ENCODE peak calls at places on chromosomes 16 and 17, in four cellular contexts. Z is WERI-Rb-1, Q is A549, D is lower lobe of right lung. M is an unnamed sample.

GRCh38 chr17:305090-305976 is 47.3 kb downstream of the RPH3AL start:
- DNase-seq in Q (peak; percentile 55), D (peak; percentile 55), Z (no peak), M (no peak)

GRCh38 chr16:3992297-3993051 is 112.0 kb upstream of the CREBBP start:
- DNase-seq in Q (no peak), Z (no peak), D (peak; percentile 32), M (no peak)

GRCh38 chr17:40415390-40415789 is 2.3 kb downstream of the TOP2A start:
- DNase-seq in Z (no peak), Q (peak; percentile 57), D (no peak), M (peak; percentile 66)

GRCh38 chr17:57138956-57139576 is 54.0 kb downstream of the AKAP1 start:
- DNase-seq in D (no peak), Q (peak; percentile 19), Z (no peak), M (peak; percentile 52)

GRCh38 chr16:23948949-23949392 is 113.2 kb downstream of the PRKCB start:
- DNase-seq in Z (no peak), D (no peak), Q (no peak), M (no peak)

GRCh38 chr17:79427621-79428539 is 183.0 kb downstream of the RBFOX3 start:
- DNase-seq in Z (no peak), Q (peak; percentile 44), D (no peak), M (no peak)

GRCh38 chr17:31585280-31585630 is 193.8 kb downstream of the RAB11FIP4 start:
- DNase-seq in Z (no peak), Q (no peak), D (no peak), M (no peak)

GRCh38 chr17:45171338-45172231 is 9.9 kb downstream of the HEXIM2 start:
- DNase-seq in D (peak; percentile 68), Z (peak; percentile 72), Q (peak; percentile 96), M (no peak)

GRCh38 chr16:29978564-29979270 is 5.0 kb downstream of the TAOK2 start:
- DNase-seq in Q (no peak), D (peak; percentile 32), Z (no peak), M (no peak)

GRCh38 chr17:8162997-8163977 is 539 bp upstream of the VAMP2 start:
- DNase-seq in Q (no peak), Z (peak; percentile 92), D (peak; percentile 49), M (no peak)

GRCh38 chr16:72785886-72786285 is 262.0 kb downstream of the ZFHX3 start:
- DNase-seq in D (no peak), Q (no peak), Z (no peak), M (no peak)

GRCh38 chr16:85735225-85735722 is 15.6 kb downstream of the C16orf74 start:
- DNase-seq in Z (no peak), D (no peak), Q (no peak), M (no peak)

GRCh38 chr17:31815212-31815611 is 43.8 kb downstream of the COPRS start:
- DNase-seq in Z (no peak), Q (no peak), D (no peak), M (no peak)

GRCh38 chr16:85437161-85438052 is 175.7 kb upstream of the GSE1 start:
- DNase-seq in Z (peak; percentile 91), D (peak; percentile 76), Q (no peak), M (peak; percentile 59)

GRCh38 chr16:16009396-16009795 is 60.0 kb downstream of the ABCC1 start:
- DNase-seq in Z (no peak), D (no peak), Q (no peak), M (no peak)

GRCh38 chr17:83132251-83133081 is 53.1 kb downstream of the METRNL start:
- DNase-seq in Q (no peak), Z (no peak), D (peak; percentile 33), M (no peak)

GRCh38 chr16:81902025-81902424 is 109.2 kb downstream of the SDR42E1 start:
- DNase-seq in Z (no peak), Q (no peak), D (no peak), M (no peak)

GRCh38 chr16:28112908-28113307 is 49.4 kb upstream of the GSG1L start:
- DNase-seq in Q (no peak), D (no peak), Z (no peak), M (no peak)

GRCh38 chr16:28117168-28117565 is 53.7 kb upstream of the GSG1L start:
- DNase-seq in Z (no peak), D (no peak), Q (no peak), M (no peak)

GRCh38 chr16:28121527-28121926 is 58.0 kb upstream of the GSG1L start:
- DNase-seq in D (no peak), Z (no peak), Q (no peak), M (no peak)

GRCh38 chr16:28120754-28121153 is 57.2 kb upstream of the GSG1L start:
- DNase-seq in Z (no peak), Q (no peak), D (no peak), M (no peak)

GRCh38 chr16:28118636-28119035 is 55.1 kb upstream of the GSG1L start:
- DNase-seq in Z (no peak), D (no peak), Q (no peak), M (no peak)
- TF ChIP-seq CTCF in Z (no peak), D (no peak), Q (no peak), M (no peak)

DNA sequence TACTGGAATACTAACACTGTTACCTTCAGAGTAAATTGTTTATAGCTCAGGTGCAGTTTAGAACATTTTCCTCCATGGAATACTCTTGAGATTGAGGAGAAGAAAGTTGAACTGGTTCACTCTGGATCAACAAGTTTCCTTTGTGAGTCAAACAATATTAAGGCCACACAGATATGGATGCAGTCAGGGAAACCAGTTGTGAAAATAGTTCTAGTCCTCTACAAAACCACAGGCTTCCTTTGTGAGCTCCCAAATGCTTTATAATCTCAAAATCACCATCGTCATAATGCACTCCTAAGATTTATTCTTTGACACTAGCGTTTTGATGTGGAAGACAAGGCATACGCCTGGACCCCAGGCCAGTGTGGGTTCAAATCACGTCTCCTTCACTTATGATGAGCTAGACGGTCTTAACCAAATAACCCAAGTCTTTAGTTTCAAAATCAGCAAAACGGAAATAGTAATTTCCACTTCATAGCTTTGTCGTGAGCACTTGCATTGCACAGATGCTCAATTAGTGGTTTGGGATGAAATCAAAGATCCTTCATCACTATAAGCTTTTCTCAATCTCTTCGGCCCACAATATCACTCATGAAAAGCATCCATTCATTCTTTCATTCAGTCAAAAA is 142.6 kb downstream of the STX8 start:
- DNase-seq in Q (no peak), D (no peak), Z (no peak), M (peak; percentile 62)
- H3K4me3 ChIP-seq in Q (no peak overlapping the region), D (no peak overlapping the region), Z (no peak overlapping the region), M (peak overlapping the region; percentile 3)

DNA sequence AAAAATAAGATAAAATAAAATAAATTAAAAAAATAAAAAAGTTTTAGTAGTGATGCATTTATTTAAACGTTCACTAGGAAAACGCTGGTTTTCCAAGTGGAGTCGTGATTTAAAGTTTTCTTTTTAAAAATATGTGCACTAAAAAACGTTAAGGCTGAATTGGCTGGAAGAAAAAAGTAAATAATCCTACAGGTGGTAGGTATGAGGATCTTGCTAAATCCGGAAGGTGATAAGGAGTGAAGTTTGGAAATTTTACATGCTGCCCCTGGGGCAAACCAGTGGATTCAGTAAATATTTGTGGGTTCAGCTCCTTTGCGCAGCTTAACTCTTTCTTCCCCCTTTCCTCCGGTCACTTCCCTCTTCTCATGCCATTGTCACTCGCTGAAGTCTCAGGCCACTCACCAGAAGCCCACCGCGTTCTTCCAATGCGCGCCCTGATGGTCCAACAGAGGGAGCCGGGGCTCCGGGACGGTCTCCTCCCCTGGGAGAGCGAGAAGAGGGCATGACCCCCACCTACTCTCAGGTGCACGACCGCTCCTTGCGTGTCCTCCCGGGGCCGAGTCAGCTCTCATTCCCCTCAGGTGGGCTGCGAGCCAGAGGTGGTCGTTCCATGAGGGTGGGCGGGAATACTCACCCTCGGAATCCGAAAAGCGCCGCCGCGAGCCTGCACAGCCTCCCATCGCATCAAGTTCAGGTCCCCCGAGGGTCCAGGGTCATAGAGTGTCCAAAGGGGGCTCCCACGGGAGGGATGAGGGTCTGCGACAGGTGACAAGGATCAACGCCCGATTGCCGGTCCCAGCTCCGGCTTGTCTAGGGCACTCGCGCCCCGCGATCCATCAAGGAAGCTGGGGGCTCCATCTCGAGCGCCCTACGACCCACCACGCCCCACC is 549 bp downstream of the CLN3 start:
- DNase-seq in Q (no peak), Z (peak; percentile 35), D (peak; percentile 70), M (peak; percentile 52)
- TF ChIP-seq CTCF in Q (no peak), Z (peak; percentile 30), D (peak; percentile 16), M (peak; percentile 36)

GRCh38 chr17:76369804-76370203 is 14.6 kb upstream of the SPHK1 start:
- DNase-seq in D (peak; percentile 51), Q (no peak), Z (no peak), M (no peak)
- H3K4me3 ChIP-seq in D (no peak overlapping the region), Q (no peak overlapping the region), Z (no peak overlapping the region), M (no peak overlapping the region)

GRCh38 chr16:59412275-59412841 is 678.2 kb upstream of the GOT2 start:
- DNase-seq in D (no peak), Z (peak; percentile 6), Q (peak; percentile 67), M (no peak)
- TF ChIP-seq CTCF in D (no peak), Z (peak; percentile 49), Q (peak; percentile 69), M (peak; percentile 56)

DNA sequence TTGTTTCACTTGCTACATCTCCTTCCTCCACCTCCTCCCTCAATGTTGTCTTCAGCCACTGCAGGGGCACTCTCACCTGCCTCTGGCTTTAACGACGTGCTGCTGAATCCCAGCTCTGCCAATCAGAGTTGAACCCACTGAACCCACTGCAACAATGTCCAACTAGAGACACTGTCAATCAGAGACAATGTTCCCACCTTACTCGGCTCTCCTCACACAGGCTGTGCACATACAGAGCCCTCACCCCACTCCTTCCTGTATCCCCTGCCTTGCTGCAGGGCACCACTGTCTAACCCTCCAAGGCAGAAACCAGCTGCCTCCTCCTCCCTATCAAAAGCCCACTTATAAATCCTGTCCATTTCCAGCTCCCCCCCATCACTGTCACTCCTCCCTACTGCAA is 58.7 kb downstream of the ANKRD11 start:
- DNase-seq in Z (no peak), Q (no peak), D (no peak), M (no peak)
- H3K4me3 ChIP-seq in Z (no peak overlapping the region), Q (no peak overlapping the region), D (no peak overlapping the region), M (peak overlapping the region; percentile 10)

DNA sequence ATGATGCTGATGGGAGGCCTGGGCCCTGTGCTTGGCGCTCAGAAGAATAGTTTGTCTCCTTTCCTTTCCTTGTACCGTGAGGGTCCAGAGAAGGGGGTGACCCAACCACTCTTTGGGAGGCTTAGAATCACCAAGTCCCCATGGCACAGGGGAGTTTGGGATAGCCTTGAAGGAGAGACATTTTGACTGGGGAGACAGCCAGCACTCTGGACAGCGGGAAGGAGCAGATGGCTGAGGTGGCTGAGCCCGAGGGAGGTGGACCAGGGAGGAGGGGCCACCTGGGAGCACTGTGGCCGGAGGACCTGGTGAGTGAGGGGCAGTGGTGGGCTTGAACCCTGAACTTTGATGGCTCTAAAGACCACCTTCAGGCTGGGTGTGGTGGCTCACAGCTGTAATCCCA is 18.2 kb downstream of the MGAT5B start:
- DNase-seq in Z (no peak), Q (no peak), D (no peak), M (no peak)
- TF ChIP-seq CTCF in Z (no peak), Q (no peak), D (no peak), M (no peak)

GRCh38 chr17:73050797-73051196 is 41.7 kb downstream of the SLC39A11 start:
- DNase-seq in D (no peak), Z (no peak), Q (no peak), M (no peak)
- H3K4me3 ChIP-seq in D (no peak overlapping the region), Z (no peak overlapping the region), Q (no peak overlapping the region), M (no peak overlapping the region)